ENCODE peak calls at places on chromosomes 3 and 15, in five cellular contexts. D is aorta, Q is Panc1, E is HCT116, N is PC-3. V is an unnamed sample.

GRCh38 chr15:34241376-34242350 is 16.8 kb downstream of the EMC4 start:
- ATAC-seq in Q (peak), D (no peak), N (peak), E (peak), V (no peak)

GRCh38 chr15:34900748-34901147 is 68.8 kb downstream of the AQR start:
- ATAC-seq in E (no peak), D (no peak), Q (no peak), N (no peak), V (peak)

GRCh38 chr3:45124379-45124778 is 21.8 kb downstream of the CDCP1 start:
- ATAC-seq in Q (peak), D (peak), E (peak), N (peak), V (peak)

GRCh38 chr3:114571363-114571762 is 277.5 kb downstream of the TIGIT start:
- ATAC-seq in N (no peak), D (no peak), Q (no peak), E (no peak), V (no peak)

GRCh38 chr3:105828703-105829102 is 40.1 kb downstream of the CBLB start:
- ATAC-seq in N (no peak), E (no peak), Q (no peak), D (no peak), V (no peak)

GRCh38 chr15:69979269-69979668 is 118.4 kb downstream of the TLE3 start:
- ATAC-seq in E (peak), N (peak), Q (peak), D (no peak), V (no peak)

GRCh38 chr3:3798641-3799113 is 554 bp upstream of the LRRN1 start:
- ATAC-seq in E (no peak), Q (peak), D (peak), N (no peak), V (no peak)

GRCh38 chr15:64596701-64597468 is 136.5 kb downstream of the ZNF609 start:
- ATAC-seq in Q (peak), D (peak), N (no peak), E (no peak), V (no peak)

GRCh38 chr15:100263031-100263430 is 78.7 kb downstream of the ADAMTS17 start:
- ATAC-seq in D (no peak), N (no peak), Q (no peak), E (no peak), V (no peak)

GRCh38 chr15:88638626-88639372 is at the start of gene ISG20:
- ATAC-seq in N (peak), D (peak), Q (peak), E (peak), V (peak)

GRCh38 chr3:190617185-190617584 is 103.3 kb downstream of the IL1RAP start:
- ATAC-seq in N (no peak), D (no peak), Q (no peak), E (no peak), V (peak)

GRCh38 chr15:67072951-67073350 is 7.5 kb downstream of the SMAD3 start:
- ATAC-seq in D (no peak), E (no peak), Q (no peak), N (no peak), V (no peak)

GRCh38 chr3:67524046-67524445 is 130.4 kb downstream of the SUCLG2 start:
- ATAC-seq in E (no peak), Q (no peak), D (no peak), N (no peak), V (no peak)

GRCh38 chr3:185824467-185825378 is at the start of gene IGF2BP2:
- ATAC-seq in D (peak), E (peak), N (peak), Q (peak), V (peak)

GRCh38 chr15:37056894-37057205 is 43.5 kb downstream of the MEIS2 start:
- ATAC-seq in D (no peak), Q (no peak), N (no peak), E (no peak), V (peak)

GRCh38 chr3:112647122-112647521 is 6.2 kb upstream of the CCDC80 start:
- ATAC-seq in D (peak), N (peak), Q (no peak), E (no peak), V (peak)

GRCh38 chr3:57999423-58000115 is 8.7 kb upstream of the FLNB start:
- ATAC-seq in N (peak), E (no peak), Q (no peak), D (no peak), V (no peak)

GRCh38 chr3:106797461-106797860 is 579.8 kb upstream of the CCDC54 start:
- ATAC-seq in E (no peak), N (no peak), Q (no peak), D (no peak), V (no peak)

GRCh38 chr3:62538706-62539356 is 165.5 kb upstream of the FEZF2 start:
- ATAC-seq in D (no peak), Q (no peak), E (no peak), N (no peak), V (no peak)

GRCh38 chr15:80904941-80905532 is 84.6 kb downstream of the MESD start:
- ATAC-seq in E (no peak), D (no peak), N (no peak), Q (no peak), V (no peak)

GRCh38 chr3:159158213-159158612 is 356.4 kb downstream of the MFSD1 start:
- ATAC-seq in E (peak), N (peak), Q (no peak), D (no peak), V (no peak)

GRCh38 chr3:156307704-156308103 is 187.3 kb downstream of the KCNAB1 start:
- ATAC-seq in E (peak), N (peak), D (peak), Q (no peak), V (peak)